ENCODE peak calls at places on chromosomes 2 and 18, in four cellular contexts. W is Right ventricle myocardium superior, S is NCI-H2081, U is NCI-H1694. Z is an unnamed sample.

GRCh38 chr2:109438773-109439191 is 175.0 kb downstream of the SEPTIN10 start:
- DNase-seq in U (no peak), S (no peak), W (no peak), Z (peak; percentile 26)

GRCh38 chr2:237324446-237325236 is 89.3 kb downstream of the COL6A3 start:
- DNase-seq in W (no peak), U (no peak), S (no peak), Z (no peak)

GRCh38 chr2:152491139-152491472 is 156.1 kb downstream of the FMNL2 start:
- DNase-seq in U (no peak), S (no peak), W (peak; percentile 54), Z (no peak)

GRCh38 chr18:3758531-3758930 is 308.6 kb downstream of the TGIF1 start:
- DNase-seq in W (no peak), U (no peak), S (no peak), Z (no peak)

GRCh38 chr2:176035013-176035691 is 33.1 kb upstream of the LNPK start:
- DNase-seq in U (no peak), S (no peak), W (no peak), Z (no peak)

GRCh38 chr2:202494300-202494699 is 118.2 kb downstream of the BMPR2 start:
- DNase-seq in W (no peak), U (no peak), S (peak; percentile 71), Z (no peak)

GRCh38 chr18:50619833-50620232 is 59.9 kb downstream of the MAPK4 start:
- DNase-seq in S (no peak), U (no peak), W (no peak), Z (no peak)

GRCh38 chr2:41965886-41966285 is 81.9 kb upstream of the PKDCC start:
- DNase-seq in W (no peak), U (no peak), S (no peak), Z (no peak)

GRCh38 chr2:39678170-39678569 is 12.5 kb downstream of the TMEM178A start:
- DNase-seq in W (no peak), S (no peak), U (no peak), Z (no peak)

GRCh38 chr2:160429248-160430000 is 64.2 kb downstream of the RBMS1 start:
- DNase-seq in S (peak; percentile 67), U (peak; percentile 66), W (no peak), Z (no peak)

GRCh38 chr2:28949617-28950305 is 31.3 kb upstream of the TOGARAM2 start:
- DNase-seq in S (no peak), U (no peak), W (no peak), Z (no peak)

GRCh38 chr2:33344230-33344629 is 132.2 kb upstream of the RASGRP3 start:
- DNase-seq in U (no peak), W (no peak), S (no peak), Z (no peak)